ENCODE peak calls at places on chromosomes 12 and 14, in five cellular contexts. F, R, O, Z and M are unnamed samples. For H3K4me1, the result is how much of the 10 kb centered on the place peaks cover.

GRCh38 chr12:50132505-50133135 is 20.6 kb downstream of the COX14 start:
- ATAC-seq in F (no peak), R (peak), O (no peak), Z (no peak), M (no peak)

GRCh38 chr14:89534896-89535615 is 118.0 kb upstream of the FOXN3 start:
- ATAC-seq in F (no peak), R (no peak), O (no peak), Z (no peak), M (no peak)

GRCh38 chr14:64990291-64990690 is 3.6 kb downstream of the FNTB start:
- ATAC-seq in F (no peak), R (no peak), O (no peak), Z (no peak), M (no peak)

GRCh38 chr12:111692575-111693210 is 6.8 kb downstream of the ACAD10 start:
- ATAC-seq in F (peak), R (peak), O (no peak), Z (no peak), M (no peak)

GRCh38 chr12:96236221-96236822 is 42.1 kb downstream of the ELK3 start:
- ATAC-seq in F (no peak), R (no peak), O (peak), Z (peak), M (peak)

GRCh38 chr12:15122349-15122748 is 98.9 kb downstream of the RERG start:
- ATAC-seq in F (no peak), R (no peak), O (no peak), Z (peak), M (no peak)

GRCh38 chr12:88663001-88663400 is 82.7 kb upstream of the KITLG start:
- ATAC-seq in F (no peak), R (no peak), O (no peak), Z (no peak), M (no peak)

GRCh38 chr14:61519735-61520134 is 175.6 kb upstream of the HIF1A start:
- ATAC-seq in F (no peak), R (no peak), O (no peak), Z (no peak), M (no peak)

GRCh38 chr12:24791622-24792021 is 157.3 kb downstream of the BCAT1 start:
- ATAC-seq in F (no peak), R (no peak), O (no peak), Z (no peak), M (no peak)

GRCh38 chr14:102911541-102911951 is 10.9 kb upstream of the AMN start:
- ATAC-seq in F (no peak), R (no peak), O (no peak), Z (no peak), M (no peak)

GRCh38 chr12:39499296-39499695 is 56.4 kb upstream of the KIF21A start:
- ATAC-seq in F (no peak), R (no peak), O (no peak), Z (no peak), M (no peak)
- H3K4me3 ChIP-seq in F (no peak), R (no peak), O (no peak), Z (no peak), M (no peak)

DNA sequence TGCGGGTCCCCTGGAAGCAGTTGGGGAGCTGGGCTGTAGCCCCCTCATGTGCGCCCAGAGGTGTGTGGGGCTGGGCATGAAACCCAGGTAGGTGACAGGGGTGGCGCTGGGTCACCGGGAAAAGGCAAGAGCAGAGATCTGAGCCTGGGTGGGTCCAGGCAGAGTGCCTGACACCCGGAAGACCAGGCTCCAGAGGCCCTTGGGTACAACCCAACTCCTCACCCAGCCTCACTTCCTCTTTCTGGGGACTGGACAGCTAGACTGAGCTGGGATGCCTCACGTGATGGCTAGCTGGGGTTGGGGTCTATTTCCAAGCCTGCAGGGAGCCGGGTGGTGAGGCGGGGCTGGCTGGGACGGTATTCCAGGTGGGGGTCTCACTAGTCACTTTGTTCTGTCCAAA is 16.3 kb upstream of the CYP46A1 start:
- ATAC-seq in F (no peak), R (no peak), O (no peak), Z (no peak), M (no peak)
- H3K4me1 ChIP-seq in F (under half), R (under half), O (under half), Z (under half), M (under half)

GRCh38 chr12:49031573-49032161 is 13.1 kb upstream of the PRKAG1 start:
- ATAC-seq in F (no peak), R (peak), O (no peak), Z (no peak), M (no peak)
- TF ChIP-seq POLR2A in F (no peak), R (no peak), O (no peak), Z (no peak), M (no peak)

GRCh38 chr12:104667139-104667538 is 210.4 kb downstream of the CHST11 start:
- ATAC-seq in F (no peak), R (no peak), O (peak), Z (peak), M (peak)
- H3K4me3 ChIP-seq in F (no peak), R (no peak), O (no peak), Z (no peak), M (no peak)

DNA sequence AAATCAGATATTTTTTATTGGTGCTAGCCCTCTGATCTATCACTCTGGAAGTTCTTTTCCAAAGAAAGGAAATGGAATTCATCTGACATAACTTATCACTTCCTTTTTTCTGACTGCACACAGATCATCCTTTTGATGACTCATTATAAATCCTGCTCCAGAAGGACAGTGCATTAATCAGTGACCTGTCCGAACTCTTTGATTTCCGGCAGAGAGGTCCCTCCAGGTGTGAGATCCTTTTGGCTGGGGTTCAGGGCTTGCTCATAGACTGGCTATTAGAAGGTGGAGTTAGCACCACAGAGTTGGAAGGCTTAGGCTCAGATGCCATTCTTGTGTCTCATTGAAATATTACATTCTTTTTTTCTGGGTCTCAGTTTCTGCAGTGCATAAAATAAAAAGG is 328.2 kb downstream of the ZFP36L1 start:
- ATAC-seq in F (peak), R (no peak), O (no peak), Z (no peak), M (no peak)
- H3K4me1 ChIP-seq in F (half or more), R (under half), O (half or more), Z (under half), M (under half)

GRCh38 chr12:26114720-26115406 is 10.0 kb downstream of the BHLHE41 start:
- ATAC-seq in F (no peak), R (peak), O (no peak), Z (no peak), M (no peak)

GRCh38 chr12:26112232-26112631 is 12.6 kb downstream of the BHLHE41 start:
- ATAC-seq in F (no peak), R (no peak), O (no peak), Z (no peak), M (no peak)

GRCh38 chr12:26112703-26113147 is 12.1 kb downstream of the BHLHE41 start:
- ATAC-seq in F (no peak), R (no peak), O (no peak), Z (no peak), M (no peak)

GRCh38 chr12:26113194-26113654 is 11.6 kb downstream of the BHLHE41 start:
- ATAC-seq in F (no peak), R (no peak), O (no peak), Z (peak), M (peak)

DNA sequence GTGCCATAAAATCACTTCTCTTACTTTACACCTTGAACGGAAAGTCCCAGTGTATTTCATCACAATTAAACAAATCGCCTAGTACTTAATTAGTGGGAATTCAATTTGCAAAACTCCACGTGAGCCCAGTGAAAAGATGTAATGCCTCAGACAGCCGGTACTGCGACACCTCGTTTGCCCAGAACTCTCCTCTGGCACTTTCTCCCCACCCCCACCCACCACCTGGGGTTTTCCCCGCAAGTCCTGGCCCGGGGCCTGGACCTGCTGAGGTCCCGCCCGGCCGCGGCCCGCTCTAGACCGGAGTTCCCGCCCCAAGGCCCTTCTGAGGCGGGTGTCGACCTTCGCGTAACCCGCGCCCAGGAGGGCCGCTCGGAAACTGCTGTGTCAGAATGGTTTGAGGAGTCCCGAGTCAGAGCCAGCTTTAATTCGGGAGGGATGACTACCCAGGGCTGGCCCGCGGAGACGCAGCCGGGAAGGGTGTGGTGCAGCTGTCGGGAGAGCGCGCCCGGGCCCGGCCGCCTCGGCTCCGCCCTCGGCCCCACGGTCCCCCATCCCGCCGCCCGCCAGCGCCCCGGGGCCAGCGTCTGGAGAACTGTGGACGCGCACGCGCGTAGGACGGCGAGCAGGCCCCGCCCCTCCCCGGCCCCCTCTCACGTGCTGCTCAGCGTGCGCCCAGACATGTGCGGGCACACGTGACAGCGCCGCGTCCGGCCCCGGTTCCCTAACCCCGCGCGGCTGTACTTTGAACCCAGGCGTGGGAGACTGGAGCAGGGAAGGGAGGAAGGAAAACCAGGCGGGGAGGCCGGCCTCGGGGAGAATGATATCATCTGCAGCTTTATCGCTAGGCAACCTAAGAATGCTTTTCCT is 10.8 kb downstream of the BHLHE41 start:
- ATAC-seq in F (peak), R (peak), O (peak), Z (peak), M (peak)
- TF ChIP-seq POLR2A in F (peak), R (no peak), O (peak), Z (no peak), M (peak)

GRCh38 chr12:7787574-7788315 is 1.5 kb upstream of the NANOG start:
- ATAC-seq in F (no peak), R (no peak), O (no peak), Z (no peak), M (no peak)
- H3K4me3 ChIP-seq in F (no peak), R (no peak), O (no peak), Z (no peak), M (no peak)

GRCh38 chr12:45720069-45720468 is 9.4 kb upstream of the ARID2 start:
- ATAC-seq in F (no peak), R (no peak), O (no peak), Z (no peak), M (no peak)
- H3K4me1 ChIP-seq in F (under half), R (under half), O (under half), Z (half or more), M (under half)